ENCODE peak calls at places on chromosome 21, in nine cellular contexts. One of them, this sample, is unnamed.

GRCh38 chr21:45876381-45877159 is 105.0 kb upstream of the COL6A1 start:
- DNase-seq in coronary artery: no peak
- DNase-seq in adrenal gland: no peak
- DNase-seq in kidney: peak
- DNase-seq in cardiac muscle cell: no peak
- DNase-seq in fibroblast of lung: no peak
- DNase-seq in fibroblast of mammary gland: no peak
- DNase-seq in esophagus squamous epithelium: no peak
- DNase-seq in tibial nerve: no peak
- DNase-seq in this sample: peak

GRCh38 chr21:22890656-22891055 is 1892.4 kb downstream of the NCAM2 start:
- DNase-seq in coronary artery: no peak
- DNase-seq in adrenal gland: no peak
- DNase-seq in kidney: no peak
- DNase-seq in cardiac muscle cell: no peak
- DNase-seq in fibroblast of lung: no peak
- DNase-seq in fibroblast of mammary gland: no peak
- DNase-seq in esophagus squamous epithelium: no peak
- DNase-seq in tibial nerve: no peak
- DNase-seq in this sample: no peak

GRCh38 chr21:41369105-41369914 is 7.5 kb downstream of the MX2 start:
- DNase-seq in coronary artery: no peak
- DNase-seq in adrenal gland: no peak
- DNase-seq in kidney: no peak
- DNase-seq in cardiac muscle cell: peak
- DNase-seq in fibroblast of lung: no peak
- DNase-seq in fibroblast of mammary gland: peak
- DNase-seq in esophagus squamous epithelium: no peak
- DNase-seq in tibial nerve: no peak
- DNase-seq in this sample: peak

GRCh38 chr21:44650973-44651675 is 3.3 kb downstream of the KRTAP12-4 start:
- DNase-seq in coronary artery: no peak
- DNase-seq in adrenal gland: no peak
- DNase-seq in kidney: no peak
- DNase-seq in cardiac muscle cell: no peak
- DNase-seq in fibroblast of lung: no peak
- DNase-seq in fibroblast of mammary gland: no peak
- DNase-seq in esophagus squamous epithelium: no peak
- DNase-seq in tibial nerve: no peak
- DNase-seq in this sample: no peak

GRCh38 chr21:17679002-17679600 is 66.4 kb upstream of the BTG3 start:
- DNase-seq in coronary artery: no peak
- DNase-seq in adrenal gland: no peak
- DNase-seq in kidney: no peak
- DNase-seq in cardiac muscle cell: peak
- DNase-seq in fibroblast of lung: peak
- DNase-seq in fibroblast of mammary gland: peak
- DNase-seq in esophagus squamous epithelium: no peak
- DNase-seq in tibial nerve: no peak
- DNase-seq in this sample: peak

GRCh38 chr21:36396314-36396713 is 11.1 kb downstream of the CHAF1B start:
- DNase-seq in coronary artery: no peak
- DNase-seq in adrenal gland: no peak
- DNase-seq in kidney: no peak
- DNase-seq in cardiac muscle cell: no peak
- DNase-seq in fibroblast of lung: no peak
- DNase-seq in fibroblast of mammary gland: no peak
- DNase-seq in esophagus squamous epithelium: no peak
- DNase-seq in tibial nerve: no peak
- DNase-seq in this sample: peak

GRCh38 chr21:46092811-46093667 is 4.9 kb upstream of the COL6A2 start:
- DNase-seq in coronary artery: no peak
- DNase-seq in adrenal gland: no peak
- DNase-seq in kidney: peak
- DNase-seq in cardiac muscle cell: no peak
- DNase-seq in fibroblast of lung: no peak
- DNase-seq in fibroblast of mammary gland: peak
- DNase-seq in esophagus squamous epithelium: no peak
- DNase-seq in tibial nerve: no peak
- DNase-seq in this sample: no peak

GRCh38 chr21:20971296-20971921 is 26.8 kb upstream of the NCAM2 start:
- DNase-seq in coronary artery: no peak
- DNase-seq in adrenal gland: peak
- DNase-seq in kidney: no peak
- DNase-seq in cardiac muscle cell: peak
- DNase-seq in fibroblast of lung: peak
- DNase-seq in fibroblast of mammary gland: peak
- DNase-seq in esophagus squamous epithelium: no peak
- DNase-seq in tibial nerve: peak
- DNase-seq in this sample: peak

GRCh38 chr21:45525153-45525909 is 16.9 kb downstream of the SLC19A1 start:
- DNase-seq in coronary artery: no peak
- DNase-seq in adrenal gland: peak
- DNase-seq in kidney: peak
- DNase-seq in cardiac muscle cell: no peak
- DNase-seq in fibroblast of lung: no peak
- DNase-seq in fibroblast of mammary gland: no peak
- DNase-seq in esophagus squamous epithelium: no peak
- DNase-seq in tibial nerve: peak
- DNase-seq in this sample: no peak

GRCh38 chr21:26842300-26842699 is 2.9 kb downstream of the ADAMTS1 start:
- DNase-seq in coronary artery: no peak
- DNase-seq in adrenal gland: no peak
- DNase-seq in kidney: no peak
- DNase-seq in cardiac muscle cell: peak
- DNase-seq in fibroblast of lung: peak
- DNase-seq in fibroblast of mammary gland: peak
- DNase-seq in esophagus squamous epithelium: no peak
- DNase-seq in tibial nerve: no peak
- DNase-seq in this sample: peak

GRCh38 chr21:38669186-38669585 is 136.5 kb upstream of the ETS2 start:
- DNase-seq in coronary artery: no peak
- DNase-seq in adrenal gland: no peak
- DNase-seq in kidney: no peak
- DNase-seq in cardiac muscle cell: peak
- DNase-seq in fibroblast of lung: peak
- DNase-seq in fibroblast of mammary gland: peak
- DNase-seq in esophagus squamous epithelium: no peak
- DNase-seq in tibial nerve: no peak
- DNase-seq in this sample: peak

GRCh38 chr21:14120091-14120734 is 90.5 kb downstream of the LIPI start:
- DNase-seq in coronary artery: no peak
- DNase-seq in adrenal gland: peak
- DNase-seq in kidney: no peak
- DNase-seq in cardiac muscle cell: no peak
- DNase-seq in fibroblast of lung: no peak
- DNase-seq in fibroblast of mammary gland: peak
- DNase-seq in esophagus squamous epithelium: no peak
- DNase-seq in tibial nerve: no peak
- DNase-seq in this sample: peak

GRCh38 chr21:40466893-40467483 is 380.0 kb downstream of the DSCAM start:
- DNase-seq in coronary artery: no peak
- DNase-seq in adrenal gland: no peak
- DNase-seq in kidney: no peak
- DNase-seq in cardiac muscle cell: no peak
- DNase-seq in fibroblast of lung: peak
- DNase-seq in fibroblast of mammary gland: peak
- DNase-seq in esophagus squamous epithelium: no peak
- DNase-seq in tibial nerve: no peak
- DNase-seq in this sample: peak

DNA sequence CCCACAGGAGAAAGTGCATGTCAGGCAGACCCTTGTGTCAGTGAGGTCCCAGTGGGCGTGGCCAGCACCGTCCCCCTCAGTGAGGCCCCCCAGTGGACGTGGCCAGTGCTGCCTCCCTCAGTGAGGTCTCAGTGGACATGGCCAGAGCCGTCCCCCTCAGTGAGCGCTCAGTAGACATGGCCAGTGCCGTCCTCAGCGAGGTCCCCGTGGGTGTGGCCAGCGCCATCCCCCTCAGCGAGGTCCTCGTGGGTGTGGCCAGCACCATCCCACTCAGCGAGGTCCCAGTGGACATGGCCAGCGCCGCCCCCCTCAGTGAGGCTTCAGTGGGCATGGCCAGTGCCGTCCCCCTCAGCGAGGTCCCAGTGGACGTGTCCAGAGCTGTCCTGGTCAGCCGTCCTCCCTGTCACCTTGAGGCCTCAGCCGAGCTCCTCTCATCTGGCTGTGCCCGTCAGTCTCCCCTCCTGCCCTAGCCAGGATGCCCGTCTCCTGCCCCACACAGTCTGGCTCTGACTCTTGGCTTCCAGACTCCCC is 35.5 kb downstream of the PDE9A start:
- DNase-seq in coronary artery: no peak
- DNase-seq in adrenal gland: no peak
- DNase-seq in kidney: no peak
- DNase-seq in cardiac muscle cell: no peak
- DNase-seq in fibroblast of lung: no peak
- DNase-seq in fibroblast of mammary gland: no peak
- DNase-seq in esophagus squamous epithelium: no peak
- DNase-seq in tibial nerve: no peak
- DNase-seq in this sample: no peak
- TF ChIP-seq CTCF in coronary artery: no peak
- TF ChIP-seq CTCF in adrenal gland: no peak
- TF ChIP-seq CTCF in kidney: no peak
- TF ChIP-seq CTCF in cardiac muscle cell: no peak
- TF ChIP-seq CTCF in fibroblast of lung: no peak
- TF ChIP-seq CTCF in fibroblast of mammary gland: no peak
- TF ChIP-seq CTCF in esophagus squamous epithelium: no peak
- TF ChIP-seq CTCF in tibial nerve: no peak
- TF ChIP-seq CTCF in this sample: no peak

GRCh38 chr21:31509108-31510017 is 150.1 kb upstream of the SOD1 start:
- DNase-seq in coronary artery: no peak
- DNase-seq in adrenal gland: no peak
- DNase-seq in kidney: no peak
- DNase-seq in cardiac muscle cell: peak
- DNase-seq in fibroblast of lung: peak
- DNase-seq in fibroblast of mammary gland: peak
- DNase-seq in esophagus squamous epithelium: no peak
- DNase-seq in tibial nerve: no peak
- DNase-seq in this sample: no peak
- H3K4me3 ChIP-seq in coronary artery: no peak
- H3K4me3 ChIP-seq in adrenal gland: no peak
- H3K4me3 ChIP-seq in kidney: no peak
- H3K4me3 ChIP-seq in cardiac muscle cell: no peak
- H3K4me3 ChIP-seq in fibroblast of lung: no peak
- H3K4me3 ChIP-seq in fibroblast of mammary gland: no peak
- H3K4me3 ChIP-seq in esophagus squamous epithelium: no peak
- H3K4me3 ChIP-seq in tibial nerve: no peak
- H3K4me3 ChIP-seq in this sample: no peak

GRCh38 chr21:34801519-34802132 is 132.8 kb downstream of the CLIC6 start:
- DNase-seq in coronary artery: no peak
- DNase-seq in adrenal gland: no peak
- DNase-seq in kidney: no peak
- DNase-seq in cardiac muscle cell: peak
- DNase-seq in fibroblast of lung: no peak
- DNase-seq in fibroblast of mammary gland: peak
- DNase-seq in esophagus squamous epithelium: no peak
- DNase-seq in tibial nerve: no peak
- DNase-seq in this sample: no peak
- TF ChIP-seq CTCF in coronary artery: no peak
- TF ChIP-seq CTCF in adrenal gland: peak
- TF ChIP-seq CTCF in kidney: no peak
- TF ChIP-seq CTCF in cardiac muscle cell: peak
- TF ChIP-seq CTCF in fibroblast of lung: peak
- TF ChIP-seq CTCF in fibroblast of mammary gland: peak
- TF ChIP-seq CTCF in esophagus squamous epithelium: no peak
- TF ChIP-seq CTCF in tibial nerve: peak
- TF ChIP-seq CTCF in this sample: peak

DNA sequence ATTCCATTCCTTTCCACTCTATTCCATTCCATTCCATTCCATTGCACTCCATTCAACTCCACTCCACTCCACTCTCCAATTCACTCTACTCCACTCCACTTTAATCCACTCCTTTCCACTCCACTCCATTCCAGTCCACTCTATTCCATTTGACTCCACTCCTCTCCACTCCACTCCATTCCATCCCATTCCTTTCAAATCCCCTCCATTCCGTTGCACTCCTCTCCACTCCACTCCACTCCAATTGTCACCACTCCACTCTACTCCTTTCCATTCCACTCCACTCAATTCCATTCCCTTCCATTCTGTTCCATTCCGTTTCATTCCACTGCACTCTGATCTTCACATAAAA is 2563.7 kb upstream of the TPTE start:
- DNase-seq in coronary artery: no peak
- DNase-seq in adrenal gland: no peak
- DNase-seq in kidney: no peak
- DNase-seq in cardiac muscle cell: no peak
- DNase-seq in fibroblast of lung: no peak
- DNase-seq in fibroblast of mammary gland: no peak
- DNase-seq in esophagus squamous epithelium: no peak
- DNase-seq in tibial nerve: no peak
- DNase-seq in this sample: no peak
- H3K4me3 ChIP-seq in coronary artery: no peak
- H3K4me3 ChIP-seq in adrenal gland: no peak
- H3K4me3 ChIP-seq in kidney: no peak
- H3K4me3 ChIP-seq in cardiac muscle cell: no peak
- H3K4me3 ChIP-seq in fibroblast of lung: no peak
- H3K4me3 ChIP-seq in fibroblast of mammary gland: no peak
- H3K4me3 ChIP-seq in esophagus squamous epithelium: no peak
- H3K4me3 ChIP-seq in tibial nerve: no peak
- H3K4me3 ChIP-seq in this sample: no peak